ENCODE peak calls at places on chromosomes 5 and 9, in eight cellular contexts. P is uterus; Q is CD8-positive, alpha-beta T cell; L is body of pancreas; T is cardiac muscle cell; D is PC-3; N is A549; F is colonic mucosa. K is an unnamed sample.

GRCh38 chr5:114308017-114308416 is 53.9 kb upstream of the KCNN2 start:
- DNase-seq in Q (no peak), F (no peak), L (no peak), N (no peak), D (no peak), T (no peak), P (no peak), K (no peak)

GRCh38 chr5:113293613-113294340 is 141.0 kb downstream of the TSSK1B start:
- DNase-seq in Q (no peak), N (no peak), D (peak), T (peak), F (no peak), L (no peak), P (peak), K (no peak)

GRCh38 chr9:31030741-31031202 is 1353.7 kb upstream of the ACO1 start:
- DNase-seq in N (no peak), L (no peak), P (no peak), T (peak), Q (no peak), F (no peak), D (peak), K (no peak)

GRCh38 chr9:117030254-117030768 is 343.2 kb downstream of the TRIM32 start:
- DNase-seq in F (no peak), Q (no peak), T (no peak), P (no peak), L (no peak), D (no peak), N (no peak), K (no peak)

GRCh38 chr5:7706214-7706613 is 144.7 kb downstream of the CFAP90 start:
- DNase-seq in L (no peak), D (no peak), N (no peak), F (no peak), T (no peak), P (no peak), Q (no peak), K (no peak)

GRCh38 chr9:3124006-3124405 is 280.1 kb upstream of the PUM3 start:
- DNase-seq in T (peak), P (no peak), N (no peak), L (no peak), F (no peak), Q (no peak), D (no peak), K (no peak)

GRCh38 chr5:56876325-56876724 is 33.1 kb upstream of the SETD9 start:
- DNase-seq in N (no peak), Q (no peak), F (no peak), P (no peak), L (no peak), T (no peak), D (peak), K (no peak)

GRCh38 chr5:130963798-130964197 is 201.3 kb downstream of the HINT1 start:
- DNase-seq in T (no peak), Q (no peak), F (no peak), L (no peak), D (peak), N (no peak), P (no peak), K (no peak)

GRCh38 chr9:95202076-95202681 is 115.3 kb downstream of the FANCC start:
- DNase-seq in F (no peak), Q (no peak), D (no peak), P (no peak), N (no peak), T (no peak), L (no peak), K (no peak)

GRCh38 chr5:58191451-58191850 is 268.4 kb downstream of the PLK2 start:
- DNase-seq in P (no peak), T (no peak), Q (no peak), L (no peak), N (no peak), D (peak), F (no peak), K (no peak)

GRCh38 chr5:102865510-102866314 is 110.6 kb downstream of the PAM start:
- DNase-seq in L (peak), F (peak), T (peak), N (peak), P (peak), D (peak), Q (peak), K (peak)

GRCh38 chr9:72602629-72603028 is 81.2 kb downstream of the TMC1 start:
- DNase-seq in D (no peak), P (no peak), Q (no peak), T (no peak), L (no peak), N (no peak), F (no peak), K (no peak)

GRCh38 chr5:78127875-78128274 is 166.6 kb downstream of the AP3B1 start:
- DNase-seq in D (no peak), Q (no peak), L (no peak), N (peak), F (no peak), P (no peak), T (peak), K (no peak)
- TF ChIP-seq CTCF in D (peak), Q (no peak), L (no peak), N (peak), F (no peak), P (no peak), T (no peak), K (no peak)

GRCh38 chr9:130962418-130963316 is 23.6 kb upstream of the FIBCD1 start:
- DNase-seq in N (peak), F (no peak), P (peak), D (peak), T (no peak), L (no peak), Q (no peak), K (no peak)
- H3K27ac ChIP-seq in N (peak), F (no peak), P (no peak), D (peak), T (no peak), L (no peak), Q (no peak), K (no peak)

GRCh38 chr5:120803282-120803681 is 339.2 kb downstream of the PRR16 start:
- DNase-seq in T (no peak), N (no peak), F (no peak), Q (no peak), P (no peak), L (no peak), D (peak), K (no peak)
- TF ChIP-seq CTCF in T (no peak), N (peak), F (no peak), Q (no peak), P (peak), L (peak), D (peak), K (peak)

GRCh38 chr9:127776919-127777280 is 1.6 kb downstream of the SH2D3C start:
- DNase-seq in Q (no peak), N (no peak), L (no peak), F (no peak), P (no peak), T (no peak), D (no peak), K (no peak)
- H3K27ac ChIP-seq in Q (peak), N (no peak), L (no peak), F (peak), P (no peak), T (no peak), D (no peak), K (no peak)

DNA sequence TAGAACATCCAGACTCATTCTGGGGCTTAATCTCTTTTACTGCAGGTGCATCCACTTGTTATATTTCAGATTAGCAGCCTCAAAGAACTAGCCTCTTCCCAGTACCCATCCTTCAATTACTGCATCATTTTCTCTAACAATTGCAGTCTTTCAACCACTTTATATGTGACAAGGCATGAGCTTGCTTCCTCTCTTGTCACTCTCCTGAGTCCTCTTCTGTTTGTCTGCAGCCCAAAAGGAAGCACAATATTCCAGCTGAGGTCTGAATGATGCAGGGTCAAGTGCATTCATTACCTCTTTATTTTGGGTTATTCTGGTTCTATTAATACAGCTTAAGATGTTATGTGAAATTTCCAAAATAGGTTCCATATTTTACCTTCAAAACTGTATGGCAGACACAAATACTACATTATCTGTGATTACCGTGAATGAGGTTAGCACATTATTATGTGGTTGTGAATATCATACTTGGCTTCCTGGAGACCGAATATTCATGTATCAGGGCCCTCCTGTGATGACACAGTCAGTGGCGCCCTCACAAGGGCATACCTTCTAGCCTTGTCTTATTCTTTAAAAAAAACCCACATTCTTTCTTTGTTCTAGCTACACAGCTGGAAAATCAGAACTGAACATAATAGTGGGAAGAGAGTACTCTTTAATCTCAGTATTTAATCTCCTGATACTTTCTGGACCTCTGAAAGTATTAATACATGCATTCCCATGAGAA is 323.8 kb downstream of the PDE4D start:
- DNase-seq in T (no peak), F (no peak), L (no peak), P (no peak), Q (no peak), N (no peak), D (no peak), K (no peak)
- TF ChIP-seq CTCF in T (no peak), F (no peak), L (no peak), P (no peak), Q (no peak), N (peak), D (no peak), K (no peak)

K was measured in gastrocnemius medialis.